ENCODE peak calls at places on chromosomes 5 and 9, in five cellular contexts. U is AG09319, E is omental fat pad, S is bronchial epithelial cell, T is B cell. K is an unnamed sample.

GRCh38 chr9:72577212-72577753 is 55.9 kb downstream of the TMC1 start:
- DNase-seq in U (peak; percentile 66), E (no peak), S (peak; percentile 97), T (no peak), K (peak; percentile 66)

GRCh38 chr5:148733601-148734438 is 79.5 kb upstream of the HTR4 start:
- DNase-seq in U (peak; percentile 58), E (peak; percentile 87), S (peak; percentile 65), T (no peak), K (peak; percentile 84)

GRCh38 chr5:170095687-170096086 is 10.0 kb upstream of the FOXI1 start:
- DNase-seq in U (no peak), E (no peak), S (no peak), T (no peak), K (no peak)

GRCh38 chr9:37739222-37739621 is 14.4 kb upstream of the TRMT10B start:
- DNase-seq in U (no peak), E (no peak), S (no peak), T (no peak), K (no peak)

GRCh38 chr9:129569506-129570449 is 51.1 kb downstream of the C9orf50 start:
- DNase-seq in U (no peak), E (no peak), S (no peak), T (no peak), K (no peak)

GRCh38 chr9:134993996-134994720 is 76.4 kb upstream of the FCN1 start:
- DNase-seq in U (no peak), E (no peak), S (no peak), T (no peak), K (no peak)

GRCh38 chr5:163373401-163374066 is 63.9 kb upstream of the CCNG1 start:
- DNase-seq in U (no peak), E (no peak), S (no peak), T (no peak), K (no peak)

GRCh38 chr5:111984044-111984443 is 227.1 kb upstream of the NREP start:
- DNase-seq in U (peak; percentile 76), E (no peak), S (peak; percentile 70), T (peak; percentile 27), K (peak; percentile 87)

GRCh38 chr9:128191406-128192046 is at the start of gene CIZ1:
- DNase-seq in U (peak; percentile 59), E (no peak), S (peak; percentile 47), T (peak; percentile 98), K (no peak)

GRCh38 chr5:180860887-180861822 is at the start of gene ZFP62:
- DNase-seq in U (peak; percentile 69), E (peak; percentile 45), S (peak; percentile 88), T (peak; percentile 91), K (peak; percentile 75)

GRCh38 chr5:36728697-36729543 is 122.5 kb downstream of the SLC1A3 start:
- DNase-seq in U (no peak), E (no peak), S (peak; percentile 71), T (peak; percentile 45), K (peak; percentile 62)

GRCh38 chr9:22147818-22148573 is 138.9 kb upstream of the CDKN2B start:
- DNase-seq in U (no peak), E (no peak), S (peak; percentile 95), T (no peak), K (peak; percentile 71)

GRCh38 chr9:128121924-128122808 is 5.4 kb downstream of the PTGES2 start:
- DNase-seq in U (no peak), E (no peak), S (no peak), T (no peak), K (no peak)

GRCh38 chr5:41795125-41795524 is 75.1 kb downstream of the OXCT1 start:
- DNase-seq in U (no peak), E (no peak), S (no peak), T (no peak), K (no peak)

GRCh38 chr9:95307538-95307937 is 10.0 kb downstream of the FANCC start:
- DNase-seq in U (no peak), E (no peak), S (no peak), T (no peak), K (no peak)

GRCh38 chr9:12054235-12054634 is 639.0 kb upstream of the TYRP1 start:
- DNase-seq in U (no peak), E (no peak), S (no peak), T (no peak), K (no peak)

GRCh38 chr5:159695741-159696294 is 220.5 kb upstream of the ADRA1B start:
- DNase-seq in U (no peak), E (no peak), S (no peak), T (no peak), K (no peak)

GRCh38 chr5:176481659-176482213 is 33.6 kb downstream of the FAF2 start:
- DNase-seq in U (no peak), E (no peak), S (peak; percentile 32), T (no peak), K (no peak)

GRCh38 chr9:31542384-31543055 is 841.9 kb upstream of the ACO1 start:
- DNase-seq in U (peak; percentile 0), E (no peak), S (peak; percentile 92), T (no peak), K (peak; percentile 12)

GRCh38 chr5:125277494-125278154 is 531.2 kb upstream of the ZNF608 start:
- DNase-seq in U (peak; percentile 11), E (no peak), S (peak; percentile 96), T (no peak), K (peak; percentile 76)

GRCh38 chr5:74419468-74419867 is 221.1 kb downstream of the ENC1 start:
- DNase-seq in U (no peak), E (no peak), S (no peak), T (no peak), K (no peak)

GRCh38 chr9:3088166-3088702 is 244.3 kb upstream of the PUM3 start:
- DNase-seq in U (no peak), E (no peak), S (no peak), T (no peak), K (no peak)

GRCh38 chr5:56088431-56088949 is 93.7 kb upstream of the IL6ST start:
- DNase-seq in U (no peak), E (no peak), S (no peak), T (no peak), K (no peak)

GRCh38 chr5:59301727-59302126 is 591.8 kb downstream of the PDE4D start:
- DNase-seq in U (no peak), E (no peak), S (peak; percentile 13), T (no peak), K (no peak)

GRCh38 chr5:13987843-13988464 is 43.5 kb upstream of the DNAH5 start:
- DNase-seq in U (peak; percentile 46), E (peak; percentile 30), S (peak; percentile 51), T (peak; percentile 66), K (peak; percentile 56)

GRCh38 chr5:1033606-1034420 is 25.2 kb downstream of the NKD2 start:
- DNase-seq in U (no peak), E (no peak), S (no peak), T (no peak), K (no peak)

GRCh38 chr5:38375423-38375822 is 117.1 kb downstream of the EGFLAM start:
- DNase-seq in U (no peak), E (no peak), S (no peak), T (no peak), K (no peak)

GRCh38 chr9:78713746-78714405 is 417.0 kb downstream of the PSAT1 start:
- DNase-seq in U (peak; percentile 5), E (no peak), S (no peak), T (no peak), K (peak; percentile 74)

GRCh38 chr5:34563269-34563668 is 92.9 kb upstream of the RAI14 start:
- DNase-seq in U (no peak), E (no peak), S (no peak), T (no peak), K (no peak)

GRCh38 chr5:5340206-5340729 is 82.2 kb upstream of the ICE1 start:
- DNase-seq in U (peak; percentile 69), E (peak; percentile 66), S (peak; percentile 60), T (no peak), K (peak; percentile 91)

GRCh38 chr5:66724740-66725139 is 128.5 kb downstream of the MAST4 start:
- DNase-seq in U (no peak), E (no peak), S (no peak), T (no peak), K (peak; percentile 15)
- TF ChIP-seq CTCF in U (peak; percentile 19), E (no peak), S (no peak), T (no peak), K (peak; percentile 48)

DNA sequence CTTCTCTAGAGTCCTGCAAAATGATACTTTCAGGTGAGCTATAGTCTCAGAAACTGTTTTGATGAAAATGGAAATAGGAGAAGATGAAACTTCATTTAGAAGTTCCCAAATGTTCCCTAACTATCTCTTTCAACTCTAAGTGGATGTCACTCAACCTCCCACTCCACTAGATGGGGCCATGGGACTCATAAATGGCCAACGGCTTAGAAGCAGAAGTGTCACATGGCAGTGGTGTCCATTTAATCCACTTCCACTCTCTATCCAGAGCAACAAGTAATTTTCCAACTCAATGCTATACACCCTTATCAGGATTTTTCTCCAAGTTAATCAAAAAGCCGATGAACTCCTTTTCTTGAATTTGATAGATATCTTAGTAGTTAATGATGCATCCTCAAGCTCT is 295.7 kb downstream of the EDIL3 start:
- DNase-seq in U (peak; percentile 10), E (no peak), S (peak; percentile 37), T (no peak), K (peak; percentile 4)
- TF ChIP-seq CTCF in U (peak; percentile 32), E (no peak), S (peak; percentile 52), T (no peak), K (peak; percentile 24)

GRCh38 chr9:15513335-15513734 is 2.6 kb upstream of the PSIP1 start:
- DNase-seq in U (no peak), E (no peak), S (no peak), T (no peak), K (no peak)
- TF ChIP-seq CTCF in U (no peak), E (no peak), S (no peak), T (no peak), K (peak; percentile 21)

DNA sequence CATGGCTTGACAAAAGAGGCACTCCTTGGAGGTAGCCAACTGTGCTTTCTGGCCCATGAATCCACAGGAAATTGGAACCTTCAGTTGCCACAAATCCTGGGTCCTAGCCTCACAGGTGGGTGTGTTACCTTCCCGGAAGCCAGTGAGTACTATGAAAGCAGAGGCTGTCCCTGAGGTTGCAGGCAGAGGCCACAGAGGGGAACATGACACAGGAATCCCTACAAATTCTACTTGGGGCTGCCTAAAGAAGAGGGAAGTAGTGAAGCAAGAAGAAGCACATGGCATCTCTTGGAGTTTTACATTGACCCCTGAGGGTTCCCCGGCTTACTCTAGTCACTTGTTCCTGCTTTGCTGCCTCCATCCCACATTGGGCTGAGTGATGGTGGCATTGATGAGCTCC is 2.6 kb downstream of the SLC22A5 start:
- DNase-seq in U (no peak), E (no peak), S (no peak), T (no peak), K (no peak)
- TF ChIP-seq CTCF in U (no peak), E (no peak), S (no peak), T (no peak), K (no peak)

DNA sequence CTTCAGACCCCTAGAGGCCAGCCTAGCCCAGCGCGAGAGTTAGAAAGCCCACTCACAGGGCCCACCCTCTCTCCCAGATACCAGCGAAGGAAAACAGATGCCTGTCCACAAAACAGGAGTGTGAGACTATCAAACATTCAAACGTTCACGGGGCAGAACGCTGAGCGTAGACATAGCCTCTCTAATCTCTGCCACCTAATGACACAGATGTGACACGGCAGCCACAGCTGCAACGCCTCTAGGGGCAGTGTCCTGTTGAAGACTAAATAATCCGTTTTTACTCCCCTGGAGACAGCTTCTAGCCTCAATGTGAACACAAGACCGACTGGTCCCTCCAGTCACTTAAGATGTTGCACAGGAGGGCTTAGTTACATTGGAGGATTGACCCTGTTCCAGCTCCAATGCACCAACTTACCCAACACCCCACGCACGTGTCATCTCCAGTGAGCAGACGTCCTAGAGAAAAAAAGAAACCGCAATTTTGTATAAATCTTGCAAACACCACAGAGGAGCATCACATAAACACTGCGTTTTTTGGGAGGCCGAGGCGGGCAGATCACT is 14.3 kb downstream of the DIPK1B start:
- DNase-seq in U (no peak), E (no peak), S (no peak), T (peak; percentile 79), K (no peak)
- TF ChIP-seq CTCF in U (no peak), E (no peak), S (peak; percentile 60), T (peak; percentile 77), K (peak; percentile 48)